ENCODE peak calls at places on chromosomes 3 and 15, in nine cellular contexts. E, F, Y, Q, M, A, X, H and W are unnamed samples.

GRCh38 chr15:58077427-58077826 is 11.9 kb upstream of the ALDH1A2 start:
- DNase-seq in A (peak; percentile 25), X (no peak), F (no peak), M (no peak), H (no peak), Q (no peak), Y (no peak), E (no peak), W (no peak)

GRCh38 chr3:143283432-143284128 is 164.0 kb downstream of the CHST2 start:
- DNase-seq in F (no peak), H (no peak), Q (no peak), Y (no peak), A (no peak), M (no peak), E (no peak), X (no peak), W (no peak)

GRCh38 chr3:52544937-52545336 is 8.5 kb downstream of the UQCC5 start:
- DNase-seq in M (no peak), E (no peak), X (no peak), A (no peak), Y (no peak), Q (no peak), H (no peak), F (no peak), W (no peak)

GRCh38 chr15:88719654-88720053 is 80.8 kb downstream of the ISG20 start:
- DNase-seq in H (no peak), Y (no peak), E (no peak), M (no peak), X (no peak), Q (no peak), F (no peak), A (no peak), W (no peak)

GRCh38 chr3:128844502-128844901 is 34.9 kb upstream of the ACAD9 start:
- DNase-seq in F (no peak), M (no peak), E (no peak), Y (no peak), Q (peak; percentile 54), A (no peak), H (no peak), X (no peak), W (no peak)

GRCh38 chr3:113532698-113533533 is 561 bp downstream of the SIDT1 start:
- DNase-seq in M (no peak), X (peak; percentile 8), A (no peak), Y (peak; percentile 49), Q (peak; percentile 74), E (no peak), H (no peak), F (peak; percentile 31), W (peak; percentile 38)

GRCh38 chr15:76979996-76980520 is 14.9 kb upstream of the PSTPIP1 start:
- DNase-seq in F (no peak), A (no peak), Y (no peak), Q (no peak), H (no peak), X (no peak), M (no peak), E (no peak), W (no peak)

GRCh38 chr3:158802399-158803023 is 657 bp downstream of the MFSD1 start:
- DNase-seq in H (no peak), A (no peak), X (no peak), Y (no peak), Q (no peak), M (peak; percentile 23), E (no peak), F (no peak), W (no peak)

GRCh38 chr3:132721479-132722164 is 587 bp downstream of the NPHP3 start:
- DNase-seq in X (peak; percentile 60), A (peak; percentile 74), H (peak; percentile 20), Q (peak; percentile 92), M (peak; percentile 67), E (peak; percentile 77), F (no peak), Y (peak; percentile 63), W (peak; percentile 5)

GRCh38 chr3:132723551-132723950 is 1.3 kb upstream of the NPHP3 start:
- DNase-seq in A (no peak), M (peak; percentile 28), X (no peak), H (no peak), Y (no peak), F (no peak), Q (no peak), E (no peak), W (no peak)

GRCh38 chr3:132726341-132726823 is 4.2 kb upstream of the NPHP3 start:
- DNase-seq in Q (no peak), F (no peak), X (no peak), H (no peak), Y (no peak), E (peak; percentile 48), M (peak; percentile 22), A (peak; percentile 76), W (peak; percentile 68)

GRCh38 chr3:132722165-132723023 is at the start of gene NPHP3:
- DNase-seq in F (peak; percentile 96), X (peak; percentile 99), Y (peak; percentile 99), Q (peak; percentile 98), H (peak; percentile 97), A (peak; percentile 97), E (peak; percentile 99), M (peak; percentile 96), W (peak; percentile 95)

DNA sequence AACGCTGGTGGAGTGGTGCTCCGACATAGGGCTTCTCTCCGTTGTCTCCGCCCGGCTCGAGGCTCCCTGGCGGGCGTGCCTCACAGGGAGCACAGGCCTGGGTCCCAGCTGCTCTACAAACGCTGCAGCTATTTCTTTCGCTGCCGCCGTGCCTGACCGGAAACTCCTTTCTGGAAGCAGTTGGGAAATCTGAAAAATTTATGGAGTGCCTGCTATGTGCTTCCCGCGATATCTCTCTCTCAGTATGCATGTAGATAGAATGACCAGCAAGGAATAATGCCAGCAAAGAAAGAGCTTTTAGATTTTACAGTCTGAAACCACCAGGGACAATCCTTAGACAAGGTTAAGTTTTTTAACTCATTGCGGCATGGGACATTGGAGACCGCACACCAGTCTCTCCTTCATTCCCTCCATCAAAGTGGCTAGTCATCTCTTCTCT is 834 bp upstream of the NPHP3 start:
- DNase-seq in Q (no peak), M (no peak), E (no peak), Y (no peak), F (no peak), X (no peak), H (no peak), A (no peak), W (no peak)
- H3K4me3 ChIP-seq in Q (peak overlapping the region; percentile 50), M (peak overlapping the region; percentile 67), E (peak overlapping the region; percentile 45), Y (peak overlapping the region; percentile 63), F (peak overlapping the region; percentile 63), X (peak overlapping the region; percentile 52), H (peak overlapping the region; percentile 50), A (peak overlapping the region; percentile 95), W (peak overlapping the region; percentile 80)

GRCh38 chr3:64863811-64864210 is 176.0 kb upstream of the ADAMTS9 start:
- DNase-seq in A (peak; percentile 61), X (no peak), F (no peak), M (no peak), E (no peak), Y (no peak), H (no peak), Q (no peak), W (no peak)

GRCh38 chr3:64861684-64862083 is 173.9 kb upstream of the ADAMTS9 start:
- DNase-seq in Q (no peak), E (peak; percentile 27), H (no peak), X (no peak), A (no peak), M (no peak), F (no peak), Y (no peak), W (no peak)

GRCh38 chr3:64856953-64857516 is 169.2 kb upstream of the ADAMTS9 start:
- DNase-seq in Q (no peak), E (no peak), X (no peak), A (no peak), H (no peak), Y (no peak), M (no peak), F (no peak), W (no peak)

DNA sequence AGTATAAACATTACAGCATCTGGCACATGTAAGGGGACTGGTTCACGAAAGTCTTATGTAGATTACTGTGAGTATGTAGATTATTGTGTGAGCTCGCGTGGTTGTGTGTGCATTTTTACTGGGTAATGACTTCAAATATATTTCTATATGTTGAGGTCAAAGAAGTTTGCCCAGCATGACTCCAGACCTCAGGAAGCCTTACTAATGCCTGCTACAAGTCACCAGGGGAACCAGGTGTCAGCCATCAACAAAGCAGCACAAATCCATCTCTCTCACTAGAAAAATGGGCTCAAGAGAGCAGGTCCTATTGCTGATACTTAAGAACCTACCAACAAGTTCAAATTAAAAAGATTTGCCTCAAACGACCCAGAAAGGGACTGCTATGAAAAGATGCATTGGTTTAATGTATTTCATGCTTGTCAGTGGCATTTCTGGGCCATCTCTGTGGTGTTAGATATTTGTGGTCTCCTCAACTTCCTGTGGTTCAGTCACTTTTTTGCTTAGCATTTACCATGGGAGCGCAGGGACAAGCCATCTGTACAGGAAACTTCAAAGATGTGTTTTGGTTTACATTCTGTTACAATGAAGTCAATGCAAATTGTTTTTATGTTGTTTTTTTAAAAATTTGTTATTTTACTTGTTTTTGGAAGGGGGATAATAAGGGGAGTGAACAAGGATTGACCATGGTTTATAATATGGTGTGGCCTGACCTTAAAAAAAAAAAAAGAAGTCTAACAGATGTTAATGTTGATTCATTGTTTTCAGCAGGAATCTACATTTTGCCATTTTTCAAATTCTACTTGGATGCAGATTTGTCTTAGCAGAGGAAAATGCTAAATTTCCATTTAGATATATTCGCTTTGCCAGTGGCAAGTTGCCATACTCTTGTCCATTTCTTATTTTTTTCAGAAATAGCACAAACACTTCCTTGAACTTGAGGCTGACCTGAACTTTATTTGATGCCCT is 172.1 kb upstream of the ADAMTS9 start:
- DNase-seq in M (peak; percentile 5), Q (no peak), H (no peak), A (peak; percentile 66), F (no peak), Y (no peak), X (no peak), E (peak; percentile 62), W (no peak)
- H3K4me1 ChIP-seq in M (peaks cover 2% of the 10 kb centered on the region), Q (no peaks in the 10 kb centered on the region), H (no peaks in the 10 kb centered on the region), A (peaks cover 40% of the 10 kb centered on the region), F (peaks cover 9% of the 10 kb centered on the region), Y (no peaks in the 10 kb centered on the region), X (peaks cover 5% of the 10 kb centered on the region), E (no peaks in the 10 kb centered on the region), W (no peaks in the 10 kb centered on the region)

DNA sequence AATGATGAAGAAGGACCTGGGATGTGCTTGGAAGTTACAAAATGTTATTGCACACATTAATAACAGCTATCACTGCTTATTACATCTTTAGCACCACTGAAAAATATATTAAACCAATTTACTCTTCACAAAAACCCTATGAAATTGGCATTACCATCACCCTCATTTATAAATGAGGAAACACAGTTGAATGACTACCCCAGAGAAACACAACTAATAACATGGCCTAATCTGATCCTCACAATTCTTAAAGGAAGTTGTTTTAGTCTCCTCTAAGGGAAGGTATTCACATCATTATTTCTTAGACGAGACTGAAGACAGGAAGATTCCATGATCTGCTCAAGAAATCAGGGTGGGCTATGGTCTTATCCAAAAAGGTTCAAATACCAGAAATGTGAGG is 35.9 kb downstream of the INO80 start:
- DNase-seq in Q (no peak), H (no peak), Y (no peak), F (no peak), E (no peak), A (no peak), M (no peak), X (no peak), W (no peak)
- H3K36me3 ChIP-seq in Q (no peaks in the 10 kb centered on the region), H (no peaks in the 10 kb centered on the region), Y (peaks cover 9% of the 10 kb centered on the region), F (no peaks in the 10 kb centered on the region), E (peaks cover 61% of the 10 kb centered on the region), A (peaks cover 54% of the 10 kb centered on the region), M (peaks cover 58% of the 10 kb centered on the region), X (peaks cover 68% of the 10 kb centered on the region), W (peaks cover 91% of the 10 kb centered on the region)

GRCh38 chr3:134110963-134111362 is 81.2 kb upstream of the SLCO2A1 start:
- DNase-seq in F (no peak), H (no peak), A (no peak), X (no peak), E (no peak), M (no peak), Y (no peak), Q (no peak), W (no peak)

DNA sequence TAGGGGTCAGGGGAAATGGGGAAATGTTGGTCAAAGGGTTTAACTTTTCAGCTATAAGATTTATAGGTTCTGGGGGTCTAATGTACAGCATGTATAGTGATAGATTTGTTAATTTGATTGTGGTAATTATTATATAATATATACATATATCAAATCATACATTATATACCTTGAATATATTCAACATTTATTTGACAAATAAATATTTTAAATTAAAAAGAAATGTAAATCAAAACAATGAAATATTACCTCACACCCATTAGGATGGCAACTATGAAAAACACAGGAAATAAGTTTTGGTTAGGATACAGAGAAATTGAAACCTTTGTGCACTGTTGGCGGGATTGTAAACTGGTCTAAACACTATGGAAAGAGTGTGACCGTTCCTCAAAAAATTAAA is 85.0 kb upstream of the SLCO2A1 start:
- DNase-seq in F (no peak), X (no peak), Q (no peak), M (no peak), A (no peak), E (no peak), H (no peak), Y (no peak), W (no peak)
- H3K4me3 ChIP-seq in F (no peak overlapping the region), X (no peak overlapping the region), Q (no peak overlapping the region), M (no peak overlapping the region), A (no peak overlapping the region), E (no peak overlapping the region), H (no peak overlapping the region), Y (no peak overlapping the region), W (no peak overlapping the region)